ENCODE peak calls at places on chromosomes 12 and 14, in five cellular contexts. F is WTC11, P is K562, W is HepG2, I is A549. D is an unnamed sample.
A peak's percentile ranks its signal among the peaks of the same experiment; 100 is the strongest.

GRCh38 chr12:112347521-112347920 is 34.7 kb downstream of the HECTD4 start:
- DNase-seq in I (no peak), W (no peak), P (no peak), F (no peak), D (no peak)

GRCh38 chr14:64698899-64699298 is 5.3 kb upstream of the PLEKHG3 start:
- DNase-seq in I (peak; percentile 38), F (no peak), P (no peak), W (no peak), D (no peak)

GRCh38 chr12:114407034-114407420 is 1.1 kb upstream of the TBX5 start:
- DNase-seq in I (no peak), F (no peak), P (no peak), W (no peak), D (no peak)

GRCh38 chr14:21921453-21921852 is 247.8 kb upstream of the OR4E1 start:
- DNase-seq in F (no peak), P (no peak), W (no peak), I (no peak), D (no peak)

GRCh38 chr12:52964556-52965336 is 15.8 kb downstream of the KRT18 start:
- DNase-seq in W (no peak), I (peak; percentile 39), P (no peak), F (no peak), D (no peak)

GRCh38 chr12:31207799-31208465 is 118.0 kb downstream of the SINHCAF start:
- DNase-seq in F (no peak), I (no peak), W (no peak), P (no peak), D (no peak)

GRCh38 chr12:120324841-120325417 is 2.6 kb downstream of the PLA2G1B start:
- DNase-seq in F (no peak), I (no peak), P (no peak), W (no peak), D (no peak)

GRCh38 chr12:49568442-49568776 is 467 bp upstream of the MCRS1 start:
- DNase-seq in W (no peak), P (no peak), I (no peak), F (no peak), D (no peak)

GRCh38 chr14:20667957-20668356 is 16.4 kb upstream of the RNASE4 start:
- DNase-seq in F (no peak), I (no peak), W (no peak), P (no peak), D (peak; percentile 85)

GRCh38 chr12:99767809-99768208 is 120.3 kb downstream of the GARIN6 start:
- DNase-seq in P (no peak), F (no peak), I (peak; percentile 46), W (no peak), D (no peak)

GRCh38 chr14:35818346-35819115 is 7.6 kb upstream of the BRMS1L start:
- DNase-seq in W (peak; percentile 86), I (peak; percentile 59), P (peak; percentile 39), F (no peak), D (no peak)

GRCh38 chr12:20028033-20028432 is 340.3 kb upstream of the PDE3A start:
- DNase-seq in F (no peak), W (no peak), I (no peak), P (no peak), D (no peak)

GRCh38 chr12:31518680-31519227 is 72.2 kb downstream of the DENND5B start:
- DNase-seq in W (peak; percentile 10), F (peak; percentile 31), P (no peak), I (peak; percentile 97), D (no peak)

GRCh38 chr14:87131879-87132278 is 861.1 kb downstream of the GALC start:
- DNase-seq in W (no peak), F (no peak), P (no peak), I (no peak), D (no peak)

GRCh38 chr14:84108746-84109457 is 1421.0 kb upstream of the FLRT2 start:
- DNase-seq in F (no peak), P (no peak), I (no peak), W (no peak), D (no peak)

GRCh38 chr14:80987235-80988032 is 32.0 kb downstream of the TSHR start:
- DNase-seq in I (peak; percentile 78), P (peak; percentile 47), W (peak; percentile 45), F (peak; percentile 73), D (no peak)

GRCh38 chr12:25155031-25155576 is 39.9 kb downstream of the DNAI7 start:
- DNase-seq in I (peak; percentile 34), P (peak; percentile 22), W (peak; percentile 16), F (no peak), D (peak; percentile 57)

GRCh38 chr12:78562358-78563205 is 302.0 kb upstream of the SYT1 start:
- DNase-seq in P (no peak), W (peak; percentile 1), I (peak; percentile 46), F (no peak), D (no peak)

GRCh38 chr14:74984241-74985027 is 18.3 kb upstream of the EIF2B2 start:
- DNase-seq in W (no peak), I (no peak), F (no peak), P (no peak), D (no peak)

GRCh38 chr14:89303452-89304435 is 113.3 kb downstream of the FOXN3 start:
- DNase-seq in W (peak; percentile 12), P (no peak), F (no peak), I (no peak), D (peak; percentile 76)

GRCh38 chr14:53842938-53843337 is 113.7 kb downstream of the BMP4 start:
- DNase-seq in P (no peak), F (no peak), W (peak; percentile 95), I (peak; percentile 91), D (no peak)

DNA sequence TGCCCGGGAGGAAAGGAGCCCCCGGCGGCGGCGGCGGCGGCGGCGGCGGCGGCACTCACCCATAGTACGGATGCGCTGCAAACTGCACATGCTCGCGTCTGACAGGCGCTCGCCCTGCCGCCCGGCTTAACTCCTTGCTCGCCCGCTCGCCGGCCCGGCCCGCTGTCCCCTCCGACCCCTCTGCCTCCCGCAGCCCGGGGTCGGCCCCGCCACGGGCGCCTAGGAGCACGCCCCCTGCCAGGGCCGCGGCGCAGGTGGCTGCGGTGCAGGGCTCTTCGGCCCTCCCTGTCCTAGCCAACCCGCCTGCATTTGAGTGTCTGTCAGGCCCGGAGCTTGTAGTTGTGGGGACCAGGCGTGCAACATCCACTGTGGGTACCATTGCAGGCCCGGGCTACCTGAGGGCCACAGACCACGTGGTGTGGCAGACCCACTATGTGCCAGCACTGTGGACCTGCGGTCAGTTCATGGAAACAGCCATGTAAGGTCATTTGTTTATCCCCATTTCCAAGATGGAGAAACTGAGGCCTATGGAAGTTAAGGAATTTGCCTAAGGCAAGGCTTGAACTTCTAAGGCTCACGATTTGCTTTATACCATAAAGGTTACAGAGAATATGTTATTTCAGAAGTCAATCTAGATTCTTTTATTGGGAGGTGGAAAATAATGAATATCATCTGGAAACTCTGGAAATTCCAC is 17.6 kb upstream of the PLEKHH1 start:
- DNase-seq in P (no peak), I (no peak), F (peak; percentile 49), W (no peak), D (no peak)
- TF ChIP-seq ESRRA in P (no peak), I (no peak), F (no peak), W (no peak), D (no peak)

GRCh38 chr12:34398706-34399630 is 376.7 kb downstream of the ALG10 start:
- DNase-seq in W (no peak), I (no peak), F (peak; percentile 2), P (peak; percentile 1), D (no peak)

GRCh38 chr12:34399631-34400422 is 377.5 kb downstream of the ALG10 start:
- DNase-seq in W (no peak), P (peak; percentile 1), F (peak; percentile 4), I (no peak), D (no peak)

GRCh38 chr12:34401659-34402227 is 379.4 kb downstream of the ALG10 start:
- DNase-seq in W (no peak), P (peak; percentile 0), I (no peak), F (peak; percentile 1), D (no peak)

GRCh38 chr12:34400986-34401658 is 378.8 kb downstream of the ALG10 start:
- DNase-seq in P (peak; percentile 1), W (no peak), I (no peak), F (peak; percentile 3), D (no peak)

DNA sequence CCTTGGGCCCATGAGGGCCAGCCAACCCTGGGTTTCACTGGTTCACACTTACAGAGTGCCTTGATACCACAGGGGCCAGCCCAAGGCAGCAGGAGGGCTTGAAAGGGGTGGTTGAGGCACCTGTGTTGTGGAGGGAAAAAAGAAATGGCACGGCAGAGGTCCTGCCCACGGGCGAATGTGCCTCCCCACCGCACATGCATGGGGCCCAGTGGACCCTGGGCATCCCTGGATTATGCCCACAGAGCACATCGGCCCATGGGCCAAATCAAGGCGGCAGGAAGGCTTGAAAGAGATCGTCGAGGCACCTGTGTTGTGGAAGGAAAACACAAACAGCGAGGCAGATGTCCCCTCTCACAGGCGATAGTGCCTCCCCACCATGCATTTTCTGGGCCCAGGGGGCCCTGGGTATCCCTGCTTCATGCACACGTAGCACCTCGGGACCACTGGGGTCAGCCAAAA is 378.2 kb downstream of the ALG10 start:
- DNase-seq in I (no peak), W (no peak), F (no peak), P (peak; percentile 0), D (no peak)
- TF ChIP-seq ESRRA in I (no peak), W (no peak), F (no peak), P (no peak), D (no peak)

GRCh38 chr14:29310757-29311156 is 544.2 kb downstream of the FOXG1 start:
- DNase-seq in W (no peak), I (no peak), F (no peak), P (no peak), D (no peak)
- TF ChIP-seq ESRRA in W (no peak), I (no peak), F (no peak), P (no peak), D (no peak)

DNA sequence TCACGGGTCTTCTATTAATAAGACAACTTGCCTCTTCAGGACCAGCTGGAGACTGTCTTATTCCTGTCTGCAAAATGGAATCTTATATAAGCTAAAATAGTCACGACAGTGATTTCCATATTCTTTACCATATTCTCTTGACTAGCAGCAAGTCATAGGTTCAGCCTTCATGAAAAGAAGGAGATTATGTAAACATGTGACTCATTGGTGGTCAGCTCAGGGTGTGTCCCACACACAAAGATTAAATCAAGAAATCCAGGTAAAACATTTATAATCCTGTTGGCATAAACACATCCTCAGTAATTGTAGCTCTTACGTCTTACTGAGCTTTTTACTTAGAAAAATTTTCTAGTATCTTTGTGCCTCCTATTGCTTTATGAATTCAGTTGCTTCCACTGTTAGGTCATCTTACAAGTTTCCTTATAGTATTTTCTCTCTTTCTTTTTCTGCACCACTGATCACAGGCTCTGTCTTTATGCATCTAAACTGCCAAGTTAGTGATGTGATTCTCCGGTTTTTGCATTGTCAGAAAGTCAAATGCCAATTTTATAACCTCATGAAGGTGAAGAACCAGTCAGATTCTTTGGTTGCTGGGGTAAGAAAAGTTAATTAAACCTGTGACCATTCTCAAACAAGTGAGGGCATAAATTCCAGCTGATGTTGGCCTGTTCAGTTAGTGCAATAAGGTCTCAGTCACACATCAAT is 378.7 kb upstream of the MGAT4C start:
- DNase-seq in I (peak; percentile 40), W (no peak), P (no peak), F (no peak), D (no peak)
- TF ChIP-seq ESRRA in I (no peak), W (no peak), P (no peak), F (no peak), D (no peak)

D was measured in GM12878.